ENCODE peak calls at places on chromosomes 16 and 17, in seven cellular contexts. I is brain microvascular endothelial cell, D is GM23338, W is WTC11, S is kidney epithelial cell, X is GM12865, M is body of pancreas. B is an unnamed sample.

GRCh38 chr17:59533694-59534093 is 31.7 kb upstream of the DHX40 start:
- DNase-seq in X (no peak), D (no peak), M (no peak), W (no peak), S (no peak), I (no peak), B (no peak)

GRCh38 chr16:1042776-1043349 is 29.7 kb upstream of the SSTR5 start:
- DNase-seq in M (peak; percentile 11), I (no peak), S (no peak), X (no peak), D (no peak), W (no peak), B (no peak)

GRCh38 chr17:13650096-13650675 is 48.5 kb upstream of the HS3ST3A1 start:
- DNase-seq in S (no peak), D (no peak), X (peak; percentile 3), I (no peak), M (no peak), W (no peak), B (no peak)

GRCh38 chr16:48865511-48865910 is 255.5 kb upstream of the N4BP1 start:
- DNase-seq in M (no peak), I (no peak), W (no peak), D (no peak), X (no peak), S (no peak), B (no peak)

GRCh38 chr16:86531641-86532525 is 21.6 kb downstream of the FOXF1 start:
- DNase-seq in D (no peak), X (no peak), I (no peak), W (no peak), M (no peak), S (no peak), B (no peak)

GRCh38 chr17:45225964-45226530 is 4.4 kb downstream of the FMNL1 start:
- DNase-seq in M (peak; percentile 82), X (peak; percentile 98), W (no peak), I (no peak), S (no peak), D (no peak), B (no peak)

GRCh38 chr16:6317924-6318323 is 1014.7 kb upstream of the RBFOX1 start:
- DNase-seq in W (no peak), X (no peak), S (no peak), I (no peak), M (no peak), D (peak; percentile 80), B (no peak)

GRCh38 chr17:77728022-77728671 is 230.4 kb upstream of the TNRC6C start:
- DNase-seq in D (peak; percentile 36), X (peak; percentile 8), M (peak; percentile 21), I (peak; percentile 6), S (no peak), W (no peak), B (no peak)

GRCh38 chr16:11684231-11685025 is 16.2 kb downstream of the SNN start:
- DNase-seq in X (no peak), W (no peak), S (no peak), D (no peak), M (no peak), I (no peak), B (no peak)

GRCh38 chr17:42577140-42577531 is 393 bp downstream of the PSMC3IP start:
- DNase-seq in I (no peak), X (peak; percentile 35), S (no peak), D (peak; percentile 44), W (no peak), M (no peak), B (no peak)

GRCh38 chr17:73249700-73250099 is 12.0 kb downstream of the CPSF4L start:
- DNase-seq in M (no peak), D (no peak), X (no peak), S (no peak), I (no peak), W (no peak), B (no peak)

GRCh38 chr17:560379-560935 is 154.2 kb downstream of the VPS53 start:
- DNase-seq in X (no peak), S (no peak), M (no peak), W (no peak), D (no peak), I (no peak), B (no peak)

GRCh38 chr17:44928950-44929720 is 13.8 kb upstream of the GFAP start:
- DNase-seq in D (no peak), X (no peak), W (no peak), M (no peak), S (no peak), I (no peak), B (no peak)

GRCh38 chr17:50120475-50121253 is 9.3 kb downstream of the SAMD14 start:
- DNase-seq in M (no peak), X (no peak), I (no peak), S (no peak), D (no peak), W (no peak), B (no peak)

GRCh38 chr16:83771306-83771942 is 36.4 kb upstream of the HSBP1 start:
- DNase-seq in S (no peak), X (no peak), D (no peak), M (peak; percentile 30), W (no peak), I (no peak), B (no peak)

GRCh38 chr16:68921654-68922053 is 78.3 kb downstream of the TANGO6 start:
- DNase-seq in M (peak; percentile 37), S (peak; percentile 89), W (no peak), I (no peak), X (no peak), D (no peak), B (no peak)
- TF ChIP-seq CTCF in M (no peak), S (no peak), W (no peak), I (no peak), X (no peak), D (no peak), B (no peak)

GRCh38 chr17:32393904-32394303 is 43.9 kb downstream of the ZNF207 start:
- DNase-seq in S (no peak), X (no peak), W (no peak), D (no peak), M (no peak), I (no peak), B (no peak)

GRCh38 chr17:32396343-32396742 is 46.4 kb downstream of the ZNF207 start:
- DNase-seq in D (no peak), X (no peak), M (no peak), W (no peak), S (no peak), I (no peak), B (no peak)

GRCh38 chr17:32398946-32399345 is 45.4 kb upstream of the PSMD11 start:
- DNase-seq in W (no peak), X (no peak), D (no peak), M (no peak), I (no peak), S (no peak), B (no peak)
- TF ChIP-seq CTCF in W (no peak), X (no peak), D (no peak), M (no peak), I (no peak), S (no peak), B (no peak)

DNA sequence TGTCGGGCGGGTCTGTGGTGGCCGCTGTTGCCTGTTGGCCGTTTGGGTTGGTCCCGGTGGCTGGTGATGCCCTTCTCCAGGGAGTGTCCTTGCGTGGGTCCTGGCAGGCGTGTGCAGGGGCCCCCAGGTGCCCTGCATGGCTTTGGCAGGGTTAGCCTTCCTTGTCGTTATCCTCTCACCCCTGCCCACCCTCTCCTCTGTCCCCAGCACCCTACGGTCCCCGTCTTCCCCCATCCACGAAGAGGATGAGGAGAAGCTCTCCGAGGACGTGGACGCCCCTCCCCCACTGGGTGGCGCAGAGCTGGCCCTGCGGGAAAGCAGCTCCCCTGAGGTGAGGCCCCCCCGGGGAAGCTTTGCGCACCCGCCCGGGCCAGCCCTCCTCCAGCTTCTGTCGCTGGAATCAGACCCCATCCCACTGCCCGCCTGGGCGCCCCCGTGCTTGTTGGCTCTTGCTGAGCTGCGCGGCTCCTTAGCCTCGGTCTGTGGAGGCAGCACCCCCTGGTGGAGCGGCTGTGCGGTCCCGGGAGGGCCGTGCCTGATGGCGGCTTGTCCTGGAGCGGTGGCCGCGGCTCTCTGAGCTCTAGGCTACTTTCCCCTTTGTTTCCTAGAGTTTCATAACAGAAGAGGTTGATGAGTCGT is 10.6 kb upstream of the NUDT16L1 start:
- DNase-seq in M (no peak), I (peak; percentile 14), W (peak; percentile 86), X (no peak), S (no peak), D (peak; percentile 90), B (no peak)
- TF ChIP-seq CTCF in M (no peak), I (peak; percentile 79), W (peak; percentile 49), X (no peak), S (peak; percentile 83), D (peak; percentile 89), B (peak; percentile 19)

DNA sequence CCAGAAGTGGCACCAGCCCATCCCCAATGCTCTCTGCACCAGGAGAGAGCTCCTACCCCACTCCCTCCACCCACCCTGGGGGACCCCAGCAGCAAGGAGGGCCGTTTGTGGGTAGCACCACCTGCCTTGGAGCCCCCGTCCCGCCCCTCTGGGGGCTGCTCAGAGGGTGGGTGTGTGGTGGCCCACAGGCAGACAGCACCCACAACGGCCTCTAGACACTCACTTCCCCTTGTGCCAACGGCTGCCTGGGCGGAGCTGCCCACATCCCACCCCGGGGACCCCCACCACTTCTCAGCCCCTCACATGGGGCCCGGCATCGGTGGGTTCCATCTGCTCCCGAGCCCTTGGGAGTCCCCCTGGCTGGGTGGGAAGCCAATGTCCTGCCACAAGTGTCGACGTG is 33.3 kb downstream of the BAHCC1 start:
- DNase-seq in X (no peak), W (no peak), S (no peak), D (no peak), I (no peak), M (no peak), B (no peak)
- TF ChIP-seq CTCF in X (no peak), W (no peak), S (no peak), D (no peak), I (no peak), M (no peak), B (no peak)

GRCh38 chr17:72004011-72004427 is 116.8 kb upstream of the SOX9 start:
- DNase-seq in I (no peak), S (no peak), X (no peak), W (no peak), D (no peak), M (no peak), B (no peak)

GRCh38 chr17:72008236-72008874 is 112.5 kb upstream of the SOX9 start:
- DNase-seq in M (no peak), W (no peak), D (no peak), S (no peak), X (no peak), I (peak; percentile 22), B (no peak)

GRCh38 chr17:72004476-72005331 is 116.1 kb upstream of the SOX9 start:
- DNase-seq in X (peak; percentile 80), D (peak; percentile 10), S (no peak), M (no peak), W (no peak), I (no peak), B (no peak)

DNA sequence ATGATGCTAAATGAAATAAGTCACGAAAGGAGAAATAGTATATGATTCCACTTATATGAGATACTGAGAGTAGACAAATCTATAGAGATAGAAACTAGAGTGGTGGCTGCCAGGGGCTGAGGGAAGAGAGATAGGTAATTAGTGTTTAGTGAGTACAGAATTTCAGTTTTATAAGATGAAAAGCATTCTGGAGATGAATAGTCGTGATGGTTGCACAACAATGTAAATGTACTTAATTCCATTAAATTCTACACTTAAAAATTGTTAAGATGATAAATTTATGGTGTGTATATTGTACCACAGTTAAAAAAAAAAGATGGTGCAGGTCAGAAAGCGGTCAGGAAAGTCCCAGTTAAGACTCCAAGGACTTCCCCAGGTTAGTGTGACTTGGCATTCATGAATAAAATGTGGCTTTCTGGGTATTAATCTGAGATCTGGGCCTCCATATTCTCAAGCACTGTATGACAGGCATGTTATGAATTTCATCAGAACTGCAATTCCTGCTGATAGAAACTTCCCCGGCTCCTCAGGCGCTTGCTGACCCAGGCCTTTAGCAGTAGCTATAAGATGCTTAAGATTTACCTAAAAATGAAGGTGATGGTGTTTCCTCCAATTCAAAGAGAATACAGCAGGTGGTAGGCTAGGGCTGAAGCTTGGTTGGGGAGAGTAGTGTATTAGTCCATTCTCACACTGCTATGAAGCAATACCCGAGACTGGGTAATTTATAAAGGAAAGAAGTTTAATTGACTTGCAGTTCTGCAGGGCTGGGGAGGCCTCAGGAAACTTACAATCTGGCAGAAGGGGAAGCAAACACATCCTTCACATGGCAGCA is 115.3 kb upstream of the SOX9 start:
- DNase-seq in S (no peak), D (no peak), W (no peak), M (no peak), X (peak; percentile 77), I (no peak), B (no peak)
- TF ChIP-seq CTCF in S (no peak), D (no peak), W (no peak), M (no peak), X (no peak), I (no peak), B (no peak)